ENCODE peak calls at places on chromosomes 7 and 10, in five cellular contexts. One of them, this sample, is unnamed.

GRCh38 chr7:143345428-143345900 is 17.0 kb downstream of the FAM131B start:
- DNase-seq in HL-60: peak
- DNase-seq in SK-N-SH: peak
- DNase-seq in HCT116: peak
- DNase-seq in GM23338: peak
- DNase-seq in this sample: peak

GRCh38 chr10:103086261-103086660 is 106.8 kb downstream of the NT5C2 start:
- DNase-seq in GM23338: no peak
- DNase-seq in SK-N-SH: no peak
- DNase-seq in HL-60: no peak
- DNase-seq in HCT116: no peak
- DNase-seq in this sample: no peak

GRCh38 chr10:29471483-29471859 is 163.3 kb downstream of the SVIL start:
- DNase-seq in HL-60: no peak
- DNase-seq in SK-N-SH: no peak
- DNase-seq in HCT116: no peak
- DNase-seq in GM23338: no peak
- DNase-seq in this sample: no peak

GRCh38 chr7:114099337-114099736 is 180.5 kb upstream of the PPP1R3A start:
- DNase-seq in SK-N-SH: no peak
- DNase-seq in HCT116: no peak
- DNase-seq in GM23338: no peak
- DNase-seq in HL-60: no peak
- DNase-seq in this sample: no peak

GRCh38 chr10:22321831-22322662 is 1.1 kb downstream of the BMI1 start:
- DNase-seq in SK-N-SH: peak
- DNase-seq in GM23338: peak
- DNase-seq in HCT116: no peak
- DNase-seq in HL-60: no peak
- DNase-seq in this sample: peak

GRCh38 chr7:101575731-101576130 is 53.4 kb downstream of the MYL10 start:
- DNase-seq in GM23338: no peak
- DNase-seq in HCT116: no peak
- DNase-seq in SK-N-SH: no peak
- DNase-seq in HL-60: no peak
- DNase-seq in this sample: no peak

GRCh38 chr10:50387736-50388081 is 136.4 kb upstream of the ASAH2 start:
- DNase-seq in GM23338: no peak
- DNase-seq in HCT116: no peak
- DNase-seq in HL-60: no peak
- DNase-seq in SK-N-SH: no peak
- DNase-seq in this sample: no peak

GRCh38 chr7:4995429-4995969 is 36.5 kb upstream of the MMD2 start:
- DNase-seq in HL-60: no peak
- DNase-seq in HCT116: no peak
- DNase-seq in GM23338: no peak
- DNase-seq in SK-N-SH: no peak
- DNase-seq in this sample: no peak

GRCh38 chr10:75956624-75957023 is 525.2 kb downstream of the LRMDA start:
- DNase-seq in SK-N-SH: no peak
- DNase-seq in HCT116: peak
- DNase-seq in GM23338: no peak
- DNase-seq in HL-60: peak
- DNase-seq in this sample: peak

GRCh38 chr7:111274882-111275281 is 184.0 kb downstream of the LRRN3 start:
- DNase-seq in GM23338: no peak
- DNase-seq in SK-N-SH: no peak
- DNase-seq in HCT116: no peak
- DNase-seq in HL-60: no peak
- DNase-seq in this sample: no peak

GRCh38 chr10:65670087-65670486 is 1255.7 kb upstream of the LRRTM3 start:
- DNase-seq in GM23338: no peak
- DNase-seq in HL-60: no peak
- DNase-seq in HCT116: no peak
- DNase-seq in SK-N-SH: no peak
- DNase-seq in this sample: no peak

GRCh38 chr10:43263551-43264323 is 3.1 kb downstream of the RASGEF1A start:
- DNase-seq in HCT116: no peak
- DNase-seq in HL-60: no peak
- DNase-seq in SK-N-SH: peak
- DNase-seq in GM23338: peak
- DNase-seq in this sample: peak

GRCh38 chr7:131826960-131827359 is 270.5 kb upstream of the PODXL start:
- DNase-seq in HL-60: no peak
- DNase-seq in SK-N-SH: no peak
- DNase-seq in GM23338: peak
- DNase-seq in HCT116: no peak
- DNase-seq in this sample: no peak

GRCh38 chr7:105896407-105896842 is 20.0 kb upstream of the ATXN7L1 start:
- DNase-seq in HCT116: no peak
- DNase-seq in GM23338: no peak
- DNase-seq in SK-N-SH: peak
- DNase-seq in HL-60: no peak
- DNase-seq in this sample: no peak

GRCh38 chr10:122786269-122786668 is 59.4 kb downstream of the CUZD1 start:
- DNase-seq in HCT116: no peak
- DNase-seq in HL-60: no peak
- DNase-seq in SK-N-SH: no peak
- DNase-seq in GM23338: peak
- DNase-seq in this sample: peak

GRCh38 chr10:70585555-70586243 is 16.8 kb downstream of the PRF1 start:
- DNase-seq in HL-60: no peak
- DNase-seq in GM23338: no peak
- DNase-seq in SK-N-SH: no peak
- DNase-seq in HCT116: no peak
- DNase-seq in this sample: no peak

GRCh38 chr7:139034855-139035587 is 821 bp downstream of the ZC3HAV1L start:
- DNase-seq in HL-60: no peak
- DNase-seq in GM23338: peak
- DNase-seq in HCT116: no peak
- DNase-seq in SK-N-SH: peak
- DNase-seq in this sample: peak

GRCh38 chr10:75404023-75404334 is 2.4 kb upstream of the ZNF503 start:
- DNase-seq in HL-60: no peak
- DNase-seq in SK-N-SH: no peak
- DNase-seq in HCT116: no peak
- DNase-seq in GM23338: no peak
- DNase-seq in this sample: no peak

DNA sequence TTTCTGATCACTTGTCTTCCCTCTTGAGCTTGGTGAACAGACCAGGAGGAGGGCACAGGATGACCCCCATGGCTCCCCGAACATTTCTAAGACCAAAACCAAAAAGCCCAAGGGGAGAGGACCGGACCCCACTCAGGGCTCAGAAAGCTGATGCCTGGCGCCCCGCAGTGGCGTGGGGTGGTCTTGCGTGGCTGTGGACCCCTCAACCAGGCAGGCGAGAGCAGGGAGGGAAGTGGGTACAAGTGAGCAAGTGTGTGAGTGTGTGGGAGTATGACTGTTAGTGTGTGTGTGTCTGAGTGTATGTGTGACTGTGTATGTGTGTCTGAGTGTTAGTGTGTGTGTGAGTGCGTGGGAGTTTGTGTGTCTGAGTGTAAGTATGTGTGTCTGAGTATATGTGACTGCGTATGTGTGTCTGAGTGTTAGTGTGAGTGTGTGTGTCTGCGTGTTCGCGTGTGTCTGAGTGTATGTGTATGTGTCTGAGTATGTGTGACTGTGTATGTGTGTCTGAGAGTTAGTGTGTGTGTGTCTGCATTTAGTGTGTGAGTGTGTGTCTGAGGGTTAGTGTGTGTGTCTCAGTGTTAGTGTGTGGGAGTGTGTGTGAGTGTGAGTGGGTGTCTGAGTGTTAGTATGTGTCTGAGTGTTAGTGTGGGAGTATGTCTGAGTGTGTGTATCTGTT is 34.0 kb upstream of the INSIG1 start:
- DNase-seq in SK-N-SH: peak
- DNase-seq in HL-60: no peak
- DNase-seq in HCT116: no peak
- DNase-seq in GM23338: no peak
- DNase-seq in this sample: no peak
- TF ChIP-seq REST in SK-N-SH: no peak
- TF ChIP-seq REST in HL-60: no peak
- TF ChIP-seq REST in HCT116: no peak
- TF ChIP-seq REST in GM23338: no peak
- TF ChIP-seq REST in this sample: no peak

DNA sequence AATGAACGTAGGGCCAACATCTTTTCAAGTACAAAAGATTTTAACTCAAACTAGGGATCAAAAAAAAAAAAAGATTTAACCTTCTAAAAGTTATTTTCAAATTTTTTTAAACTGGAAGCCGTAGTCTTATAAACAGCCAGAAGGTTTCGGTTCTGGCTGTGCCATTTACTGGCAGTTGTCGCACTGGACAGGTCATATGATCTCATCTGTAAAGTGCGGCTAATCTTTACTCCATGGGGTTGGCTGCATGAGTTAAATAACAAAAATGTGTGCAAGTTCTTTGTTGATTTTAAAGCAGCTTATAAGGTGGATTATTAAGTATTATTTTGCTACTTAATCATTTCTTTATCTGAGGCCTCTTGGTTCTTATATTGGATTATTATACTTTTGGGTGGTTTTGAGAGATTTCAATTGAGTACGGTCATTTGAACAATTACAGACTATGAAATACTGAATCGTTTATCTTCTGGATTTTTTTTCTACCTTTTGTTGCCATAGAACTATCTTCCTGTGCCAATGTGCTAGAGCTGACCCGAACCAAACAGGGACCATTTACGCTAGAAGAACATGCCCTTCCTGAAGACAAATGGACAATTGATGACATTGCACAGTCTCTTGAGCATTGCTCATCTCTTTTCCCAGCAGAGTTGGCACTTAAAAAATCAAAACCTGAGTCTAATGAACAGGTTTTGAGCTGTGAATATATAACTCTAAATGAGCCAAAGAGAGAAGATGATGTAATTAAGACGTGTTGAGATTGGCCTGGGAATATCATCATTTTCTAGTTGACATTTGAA is 36.8 kb downstream of the TRUB1 start:
- DNase-seq in HCT116: no peak
- DNase-seq in SK-N-SH: no peak
- DNase-seq in GM23338: no peak
- DNase-seq in HL-60: no peak
- DNase-seq in this sample: no peak
- TF ChIP-seq REST in HCT116: no peak
- TF ChIP-seq REST in SK-N-SH: no peak
- TF ChIP-seq REST in GM23338: no peak
- TF ChIP-seq REST in HL-60: no peak
- TF ChIP-seq REST in this sample: no peak

GRCh38 chr7:134443396-134444070 is 15.4 kb downstream of the AKR1B1 start:
- DNase-seq in SK-N-SH: no peak
- DNase-seq in GM23338: no peak
- DNase-seq in HL-60: no peak
- DNase-seq in HCT116: no peak
- DNase-seq in this sample: no peak
- TF ChIP-seq REST in SK-N-SH: no peak
- TF ChIP-seq REST in GM23338: no peak
- TF ChIP-seq REST in HL-60: no peak
- TF ChIP-seq REST in HCT116: no peak
- TF ChIP-seq REST in this sample: no peak

GRCh38 chr7:27438878-27439589 is 196.4 kb downstream of the EVX1 start:
- DNase-seq in HL-60: peak
- DNase-seq in SK-N-SH: no peak
- DNase-seq in HCT116: no peak
- DNase-seq in GM23338: no peak
- DNase-seq in this sample: no peak

DNA sequence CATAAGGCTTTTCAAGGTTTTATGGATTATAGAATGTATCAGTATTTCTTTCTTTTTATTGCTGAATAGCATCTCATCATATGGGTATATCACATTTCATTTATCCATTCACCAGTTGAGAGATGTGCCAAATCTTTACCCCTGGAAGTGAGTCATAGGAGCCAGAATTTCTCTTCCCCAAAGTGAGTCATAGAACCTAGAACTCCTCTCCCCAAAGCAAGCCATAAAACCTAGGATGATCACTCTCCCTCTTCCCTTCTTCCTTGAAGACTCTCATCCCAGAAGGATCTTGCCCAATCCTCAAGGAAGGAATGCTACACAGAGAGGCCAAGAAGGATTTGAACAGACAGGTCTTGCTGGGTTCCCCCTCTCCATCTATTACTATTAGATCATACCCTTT is 199.8 kb downstream of the EVX1 start:
- DNase-seq in HL-60: no peak
- DNase-seq in GM23338: no peak
- DNase-seq in SK-N-SH: no peak
- DNase-seq in HCT116: peak
- DNase-seq in this sample: peak
- TF ChIP-seq REST in HL-60: no peak
- TF ChIP-seq REST in GM23338: no peak
- TF ChIP-seq REST in SK-N-SH: no peak
- TF ChIP-seq REST in HCT116: no peak
- TF ChIP-seq REST in this sample: no peak

DNA sequence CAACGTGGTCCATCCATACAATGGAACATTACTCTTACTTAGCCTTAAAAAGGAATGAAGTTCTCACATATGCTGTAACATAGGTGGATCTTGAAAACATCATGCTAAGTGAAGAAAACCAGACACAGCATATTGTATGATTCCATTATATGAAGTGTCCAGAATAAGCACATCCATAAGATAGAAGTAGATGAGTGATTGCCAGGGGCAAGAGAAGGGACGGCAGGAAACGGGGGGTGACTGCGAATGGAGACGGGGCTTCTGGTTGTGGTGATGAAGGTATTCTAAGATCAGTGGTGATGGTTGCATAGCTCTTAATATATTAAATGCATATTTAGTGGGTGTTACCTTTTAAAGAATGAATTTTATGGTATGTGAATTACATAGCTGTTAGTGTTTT is 29.8 kb downstream of the UBE3C start:
- DNase-seq in SK-N-SH: peak
- DNase-seq in HL-60: no peak
- DNase-seq in GM23338: no peak
- DNase-seq in HCT116: no peak
- DNase-seq in this sample: no peak
- TF ChIP-seq REST in SK-N-SH: no peak
- TF ChIP-seq REST in HL-60: no peak
- TF ChIP-seq REST in GM23338: no peak
- TF ChIP-seq REST in HCT116: no peak
- TF ChIP-seq REST in this sample: no peak

GRCh38 chr7:76303829-76304505 is 1.5 kb downstream of the HSPB1 start:
- DNase-seq in GM23338: no peak
- DNase-seq in SK-N-SH: no peak
- DNase-seq in HL-60: no peak
- DNase-seq in HCT116: no peak
- DNase-seq in this sample: peak
- TF ChIP-seq REST in GM23338: no peak
- TF ChIP-seq REST in SK-N-SH: no peak
- TF ChIP-seq REST in HL-60: no peak
- TF ChIP-seq REST in HCT116: no peak
- TF ChIP-seq REST in this sample: no peak

This sample was measured in A549.